ENCODE peak calls at places on chromosome 16, in four cellular contexts. X, K, G and B are unnamed samples.

GRCh38 chr16:48384982-48385271 is 286 bp downstream of the SIAH1 start:
- DNase-seq in X (no peak), K (no peak), G (peak; percentile 26), B (no peak)

GRCh38 chr16:578870-579405 is 9.2 kb downstream of the PIGQ start:
- DNase-seq in G (no peak), X (peak; percentile 21), K (no peak), B (peak; percentile 39)

GRCh38 chr16:4053663-4054479 is 62.4 kb downstream of the ADCY9 start:
- DNase-seq in G (peak; percentile 17), K (peak; percentile 99), X (peak; percentile 93), B (no peak)

GRCh38 chr16:56372013-56372634 is 53.2 kb downstream of the AMFR start:
- DNase-seq in K (no peak), X (no peak), G (no peak), B (no peak)

GRCh38 chr16:57591086-57591869 is 37.2 kb upstream of the ADGRG1 start:
- DNase-seq in X (peak; percentile 26), K (peak; percentile 20), G (peak; percentile 32), B (peak; percentile 64)

GRCh38 chr16:57807968-57808528 is 5.8 kb upstream of the KIFC3 start:
- DNase-seq in G (peak; percentile 76), K (peak; percentile 91), X (peak; percentile 52), B (peak; percentile 53)

GRCh38 chr16:84806256-84806889 is 13.4 kb upstream of the CRISPLD2 start:
- DNase-seq in G (peak; percentile 61), X (no peak), K (peak; percentile 63), B (no peak)

GRCh38 chr16:9039208-9039607 is 52.2 kb upstream of the HAPSTR1 start:
- DNase-seq in X (no peak), G (no peak), K (no peak), B (no peak)

GRCh38 chr16:53429221-53429943 is 4.9 kb upstream of the RBL2 start:
- DNase-seq in K (no peak), X (no peak), G (no peak), B (no peak)

GRCh38 chr16:31404353-31405064 is 11.4 kb downstream of the ITGAD start:
- DNase-seq in X (no peak), G (peak; percentile 95), K (no peak), B (no peak)

GRCh38 chr16:81275795-81276194 is 37.3 kb downstream of the BCO1 start:
- DNase-seq in X (no peak), K (no peak), G (no peak), B (no peak)

GRCh38 chr16:69852815-69853214 is 90.7 kb downstream of the WWP2 start:
- DNase-seq in K (no peak), G (no peak), X (no peak), B (no peak)

GRCh38 chr16:28291651-28292626 is at the start of gene SBK1:
- DNase-seq in K (no peak), X (peak; percentile 89), G (peak; percentile 94), B (peak; percentile 95)

GRCh38 chr16:84344781-84345180 is 23.6 kb upstream of the ATP2C2 start:
- DNase-seq in G (no peak), K (no peak), X (no peak), B (no peak)

GRCh38 chr16:48014349-48015135 is 141.3 kb downstream of the ABCC12 start:
- DNase-seq in X (no peak), K (no peak), G (no peak), B (no peak)

GRCh38 chr16:81158964-81159363 is 62.8 kb upstream of the GCSH start:
- DNase-seq in G (no peak), X (peak; percentile 2), K (no peak), B (no peak)

GRCh38 chr16:79093554-79093967 is 507.0 kb downstream of the MAF start:
- DNase-seq in K (no peak), X (no peak), G (no peak), B (no peak)

GRCh38 chr16:69921125-69921524 is 30.0 kb upstream of the CLEC18A start:
- DNase-seq in G (no peak), X (no peak), K (no peak), B (no peak)

GRCh38 chr16:56732832-56733231 is 2.9 kb downstream of the NUP93 start:
- DNase-seq in X (no peak), G (no peak), K (no peak), B (no peak)